ENCODE peak calls at places on chromosome 2, in four cellular contexts. O is right atrium auricular region, Y is AG10803, N is HL-60. K is an unnamed sample.

GRCh38 chr2:134153481-134153880 is 100.4 kb upstream of the MGAT5 start:
- DNase-seq in N (no peak), Y (no peak), O (no peak), K (no peak)

GRCh38 chr2:178066890-178067669 is 5.5 kb downstream of the PDE11A start:
- DNase-seq in Y (peak; percentile 60), O (no peak), N (no peak), K (no peak)

GRCh38 chr2:233700028-233700635 is 7.4 kb downstream of the UGT1A6 start:
- DNase-seq in Y (peak; percentile 17), N (no peak), O (no peak), K (no peak)

GRCh38 chr2:16525265-16525887 is 140.3 kb downstream of the CYRIA start:
- DNase-seq in O (no peak), N (peak; percentile 18), Y (no peak), K (no peak)

GRCh38 chr2:69768217-69768616 is 26.3 kb downstream of the ANXA4 start:
- DNase-seq in N (no peak), O (no peak), Y (no peak), K (no peak)

GRCh38 chr2:13401312-13401711 is 684.6 kb downstream of the TRIB2 start:
- DNase-seq in Y (no peak), O (no peak), N (no peak), K (no peak)

GRCh38 chr2:23287250-23287704 is 97.7 kb upstream of the KLHL29 start:
- DNase-seq in O (no peak), Y (peak; percentile 92), N (no peak), K (no peak)

GRCh38 chr2:32355976-32356734 is 668 bp upstream of the BIRC6 start:
- DNase-seq in Y (no peak), O (no peak), N (no peak), K (no peak)

GRCh38 chr2:175404839-175405238 is 223.3 kb upstream of the ATP5MC3 start:
- DNase-seq in Y (no peak), N (no peak), O (no peak), K (no peak)

GRCh38 chr2:64291181-64291580 is 147.0 kb upstream of the PELI1 start:
- DNase-seq in Y (peak; percentile 76), N (no peak), O (no peak), K (no peak)

GRCh38 chr2:71884303-71885042 is 263.2 kb downstream of the CYP26B1 start:
- DNase-seq in Y (peak; percentile 72), N (peak; percentile 56), O (peak; percentile 60), K (no peak)

GRCh38 chr2:120434909-120435308 is 89.0 kb downstream of the INHBB start:
- DNase-seq in Y (no peak), O (no peak), N (no peak), K (peak; percentile 45)

GRCh38 chr2:127589358-127589757 is 53.9 kb downstream of the MYO7B start:
- DNase-seq in O (no peak), N (no peak), Y (no peak), K (no peak)
- TF ChIP-seq CTCF in O (no peak), N (no peak), Y (no peak), K (no peak)

GRCh38 chr2:10900216-10901109 is 11.3 kb upstream of the KCNF1 start:
- DNase-seq in O (no peak), N (peak; percentile 45), Y (no peak), K (no peak)
- TF ChIP-seq CTCF in O (no peak), N (peak; percentile 33), Y (peak; percentile 31), K (peak; percentile 78)

DNA sequence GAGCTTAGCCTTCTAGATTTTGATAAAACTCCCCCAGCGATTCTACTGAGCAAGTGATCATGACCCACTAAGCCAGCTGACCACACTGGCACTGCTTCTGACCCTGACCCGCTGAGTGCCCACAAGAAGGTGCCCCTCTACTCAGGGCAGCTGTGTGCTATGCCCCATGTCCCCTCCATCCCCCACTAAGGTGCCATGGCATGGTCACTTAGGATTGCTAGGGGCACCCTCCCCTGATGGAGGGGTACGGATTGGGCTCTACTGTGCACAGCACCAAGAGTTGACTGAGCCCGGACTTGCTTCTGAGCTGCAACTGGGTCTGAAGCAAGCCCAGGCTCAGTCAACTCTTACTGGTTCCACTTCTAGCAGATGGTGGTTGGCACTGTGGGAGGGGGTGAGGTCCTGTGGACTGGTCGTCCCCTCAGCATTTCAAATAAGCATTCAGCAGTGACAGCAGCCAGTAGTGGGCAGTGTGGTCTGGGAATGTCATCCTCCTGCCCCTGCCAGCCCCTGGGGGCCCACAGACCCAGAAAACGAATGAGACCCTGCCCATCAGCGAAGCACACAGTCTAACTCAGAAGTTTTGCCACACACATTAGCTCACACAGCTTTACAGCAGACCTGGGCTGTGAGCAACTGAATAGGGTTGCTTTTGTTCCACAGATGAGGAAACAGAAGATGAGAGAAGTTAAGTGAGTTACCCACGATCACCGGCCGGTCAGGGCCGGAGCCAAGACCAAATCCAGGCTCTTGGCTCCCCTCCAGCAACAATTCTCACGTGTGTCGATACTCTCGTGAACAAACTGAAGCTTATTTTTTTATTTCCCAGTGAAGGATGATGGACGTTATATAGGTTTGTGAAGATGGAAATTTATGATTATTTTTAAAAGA is 52.1 kb upstream of the FOSL2 start:
- DNase-seq in O (no peak), N (no peak), Y (no peak), K (no peak)
- TF ChIP-seq CTCF in O (no peak), N (no peak), Y (peak; percentile 12), K (no peak)

DNA sequence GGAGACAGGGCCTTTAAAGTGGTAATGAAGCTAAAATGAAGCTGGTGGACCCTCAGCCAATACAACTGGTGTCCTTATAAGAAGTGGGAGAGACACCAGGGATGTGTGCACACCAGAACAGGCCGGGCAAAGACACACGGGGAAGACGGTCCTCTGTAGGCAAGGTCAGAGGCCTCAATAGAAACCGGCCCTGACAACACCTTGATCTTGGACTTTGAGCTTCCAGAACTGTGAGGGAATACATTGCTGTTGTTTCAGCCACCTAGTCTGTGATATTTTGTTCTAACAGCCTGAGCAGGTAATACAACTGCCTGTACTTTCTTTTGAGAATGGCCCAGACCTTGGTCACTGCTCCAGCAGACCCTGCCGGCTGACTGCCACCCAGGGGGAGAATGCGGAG is 65.6 kb upstream of the FZD7 start:
- DNase-seq in O (no peak), N (no peak), Y (no peak), K (no peak)
- TF ChIP-seq CTCF in O (no peak), N (no peak), Y (no peak), K (no peak)

K was measured in CD14-positive monocyte.